ENCODE peak calls at places on chromosomes 12 and 14, in ten cellular contexts. One of them, this sample, is unnamed.

GRCh38 chr12:5379737-5380496 is 52.0 kb upstream of the NTF3 start:
- DNase-seq in Peyer's patch: no peak
- DNase-seq in right lobe of liver: no peak
- DNase-seq in A549: no peak
- DNase-seq in sigmoid colon: no peak
- DNase-seq in esophagus squamous epithelium: no peak
- DNase-seq in uterus: no peak
- DNase-seq in heart left ventricle: no peak
- DNase-seq in HCT116: peak
- DNase-seq in testis: no peak
- DNase-seq in this sample: no peak

GRCh38 chr12:53200458-53201169 is 6.4 kb downstream of the ITGB7 start:
- DNase-seq in HCT116: no peak
- DNase-seq in right lobe of liver: no peak
- DNase-seq in Peyer's patch: no peak
- DNase-seq in heart left ventricle: no peak
- DNase-seq in testis: no peak
- DNase-seq in uterus: no peak
- DNase-seq in A549: no peak
- DNase-seq in esophagus squamous epithelium: no peak
- DNase-seq in sigmoid colon: peak
- DNase-seq in this sample: no peak

GRCh38 chr12:102413396-102413795 is 67.0 kb downstream of the IGF1 start:
- DNase-seq in A549: no peak
- DNase-seq in Peyer's patch: no peak
- DNase-seq in HCT116: no peak
- DNase-seq in testis: no peak
- DNase-seq in esophagus squamous epithelium: no peak
- DNase-seq in uterus: no peak
- DNase-seq in right lobe of liver: no peak
- DNase-seq in sigmoid colon: no peak
- DNase-seq in heart left ventricle: no peak
- DNase-seq in this sample: no peak

GRCh38 chr12:68788554-68789143 is 19.3 kb upstream of the MDM2 start:
- DNase-seq in A549: no peak
- DNase-seq in Peyer's patch: no peak
- DNase-seq in testis: no peak
- DNase-seq in heart left ventricle: no peak
- DNase-seq in HCT116: no peak
- DNase-seq in esophagus squamous epithelium: no peak
- DNase-seq in right lobe of liver: no peak
- DNase-seq in sigmoid colon: no peak
- DNase-seq in uterus: no peak
- DNase-seq in this sample: peak

GRCh38 chr14:103189481-103190470 is 66.5 kb downstream of the TNFAIP2 start:
- DNase-seq in heart left ventricle: no peak
- DNase-seq in A549: no peak
- DNase-seq in right lobe of liver: no peak
- DNase-seq in HCT116: no peak
- DNase-seq in uterus: no peak
- DNase-seq in esophagus squamous epithelium: no peak
- DNase-seq in testis: peak
- DNase-seq in Peyer's patch: no peak
- DNase-seq in sigmoid colon: peak
- DNase-seq in this sample: no peak

GRCh38 chr12:120086801-120087621 is 29.5 kb downstream of the RAB35 start:
- DNase-seq in sigmoid colon: peak
- DNase-seq in esophagus squamous epithelium: peak
- DNase-seq in right lobe of liver: peak
- DNase-seq in HCT116: peak
- DNase-seq in testis: peak
- DNase-seq in uterus: peak
- DNase-seq in heart left ventricle: peak
- DNase-seq in Peyer's patch: peak
- DNase-seq in A549: peak
- DNase-seq in this sample: peak

GRCh38 chr12:28604240-28604639 is 414.0 kb downstream of the CCDC91 start:
- DNase-seq in HCT116: no peak
- DNase-seq in A549: no peak
- DNase-seq in esophagus squamous epithelium: no peak
- DNase-seq in heart left ventricle: no peak
- DNase-seq in sigmoid colon: no peak
- DNase-seq in right lobe of liver: no peak
- DNase-seq in Peyer's patch: no peak
- DNase-seq in uterus: no peak
- DNase-seq in testis: no peak
- DNase-seq in this sample: no peak

GRCh38 chr14:102541771-102542170 is 32.2 kb upstream of the ANKRD9 start:
- DNase-seq in testis: no peak
- DNase-seq in right lobe of liver: no peak
- DNase-seq in esophagus squamous epithelium: no peak
- DNase-seq in Peyer's patch: no peak
- DNase-seq in uterus: no peak
- DNase-seq in A549: no peak
- DNase-seq in HCT116: no peak
- DNase-seq in sigmoid colon: no peak
- DNase-seq in heart left ventricle: no peak
- DNase-seq in this sample: no peak

DNA sequence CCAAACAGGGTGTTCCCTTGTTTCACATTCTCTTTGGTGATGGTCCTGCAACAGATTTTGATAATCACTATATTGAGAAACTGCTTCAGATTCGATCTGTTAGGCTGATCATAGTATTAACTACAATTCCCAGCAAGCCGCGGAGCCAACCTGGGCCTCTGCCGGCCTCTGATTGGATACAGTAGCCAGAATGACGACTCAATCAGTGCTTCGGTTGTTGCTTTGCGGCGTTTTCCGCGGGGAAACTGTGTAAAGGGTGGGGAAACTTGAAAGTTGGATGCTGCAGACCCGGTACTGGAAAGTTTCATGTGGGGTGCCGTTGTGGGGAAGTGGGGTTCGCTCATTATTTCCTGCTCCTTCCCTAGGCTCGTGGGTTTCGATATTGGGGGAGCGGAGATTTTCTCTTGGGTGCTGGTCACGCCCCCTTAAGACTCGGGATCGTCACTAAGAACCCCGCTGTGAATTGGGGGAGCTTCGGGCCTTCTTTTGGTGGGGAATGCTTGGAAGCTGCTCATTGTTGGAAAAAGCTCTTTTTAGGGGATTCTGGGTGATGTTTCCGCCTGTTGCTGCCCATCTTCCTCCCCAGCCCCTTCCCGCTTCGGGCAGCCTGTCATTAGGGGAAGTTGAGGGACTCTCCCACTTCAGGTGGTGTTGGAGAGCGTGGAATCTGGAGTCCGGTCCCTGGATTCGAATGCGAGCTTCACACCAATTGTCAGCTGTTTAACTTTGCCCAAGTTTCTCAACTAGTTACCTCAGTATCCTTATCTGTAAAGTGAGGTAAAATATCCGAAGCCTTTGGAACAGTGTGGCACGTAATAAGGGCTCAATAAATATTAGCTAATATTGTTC is at the start of gene RAD51B:
- DNase-seq in right lobe of liver: peak
- DNase-seq in sigmoid colon: peak
- DNase-seq in A549: peak
- DNase-seq in testis: peak
- DNase-seq in heart left ventricle: peak
- DNase-seq in Peyer's patch: peak
- DNase-seq in HCT116: peak
- DNase-seq in uterus: peak
- DNase-seq in esophagus squamous epithelium: peak
- DNase-seq in this sample: peak
- TF ChIP-seq POLR2A in right lobe of liver: no peak
- TF ChIP-seq POLR2A in sigmoid colon: no peak
- TF ChIP-seq POLR2A in A549: no peak
- TF ChIP-seq POLR2A in testis: no peak
- TF ChIP-seq POLR2A in heart left ventricle: no peak
- TF ChIP-seq POLR2A in Peyer's patch: no peak
- TF ChIP-seq POLR2A in HCT116: no peak
- TF ChIP-seq POLR2A in uterus: no peak
- TF ChIP-seq POLR2A in esophagus squamous epithelium: no peak
- TF ChIP-seq POLR2A in this sample: no peak

GRCh38 chr12:79514730-79515525 is 175.8 kb downstream of the PAWR start:
- DNase-seq in A549: no peak
- DNase-seq in sigmoid colon: no peak
- DNase-seq in testis: no peak
- DNase-seq in Peyer's patch: no peak
- DNase-seq in HCT116: no peak
- DNase-seq in right lobe of liver: no peak
- DNase-seq in esophagus squamous epithelium: no peak
- DNase-seq in heart left ventricle: no peak
- DNase-seq in uterus: no peak
- DNase-seq in this sample: no peak

GRCh38 chr12:79508622-79509021 is 182.1 kb downstream of the PAWR start:
- DNase-seq in heart left ventricle: no peak
- DNase-seq in sigmoid colon: no peak
- DNase-seq in testis: no peak
- DNase-seq in HCT116: no peak
- DNase-seq in A549: no peak
- DNase-seq in Peyer's patch: no peak
- DNase-seq in esophagus squamous epithelium: no peak
- DNase-seq in right lobe of liver: no peak
- DNase-seq in uterus: no peak
- DNase-seq in this sample: no peak

GRCh38 chr12:79515526-79515935 is 175.2 kb downstream of the PAWR start:
- DNase-seq in Peyer's patch: no peak
- DNase-seq in uterus: no peak
- DNase-seq in sigmoid colon: no peak
- DNase-seq in testis: no peak
- DNase-seq in heart left ventricle: no peak
- DNase-seq in HCT116: no peak
- DNase-seq in esophagus squamous epithelium: no peak
- DNase-seq in right lobe of liver: no peak
- DNase-seq in A549: no peak
- DNase-seq in this sample: no peak

GRCh38 chr12:79517363-79517762 is 173.4 kb downstream of the PAWR start:
- DNase-seq in sigmoid colon: no peak
- DNase-seq in uterus: no peak
- DNase-seq in HCT116: no peak
- DNase-seq in heart left ventricle: no peak
- DNase-seq in esophagus squamous epithelium: no peak
- DNase-seq in A549: no peak
- DNase-seq in testis: no peak
- DNase-seq in Peyer's patch: no peak
- DNase-seq in right lobe of liver: no peak
- DNase-seq in this sample: no peak

DNA sequence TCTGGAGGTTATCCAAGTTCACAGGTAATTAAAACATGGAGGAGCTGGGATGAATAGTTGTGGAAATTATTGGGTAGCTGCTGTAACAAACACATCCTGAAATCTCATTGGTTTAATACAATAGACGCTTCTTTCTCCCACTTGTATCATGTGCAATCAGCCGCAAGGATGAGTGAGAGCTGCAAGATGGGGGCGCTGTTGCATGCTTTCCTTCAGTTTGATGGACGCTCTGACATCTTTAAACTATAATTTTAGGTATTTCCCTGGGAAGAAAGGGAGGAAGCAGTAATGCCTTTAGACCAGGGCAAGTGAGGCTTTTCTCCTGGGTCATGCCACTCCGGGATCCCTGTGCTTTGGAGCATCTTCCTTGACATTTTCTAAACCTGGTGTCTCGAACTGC is 178.7 kb downstream of the PAWR start:
- DNase-seq in right lobe of liver: no peak
- DNase-seq in testis: no peak
- DNase-seq in uterus: no peak
- DNase-seq in Peyer's patch: no peak
- DNase-seq in sigmoid colon: no peak
- DNase-seq in esophagus squamous epithelium: no peak
- DNase-seq in heart left ventricle: no peak
- DNase-seq in HCT116: no peak
- DNase-seq in A549: no peak
- DNase-seq in this sample: no peak
- TF ChIP-seq CTCF in right lobe of liver: no peak
- TF ChIP-seq CTCF in testis: no peak
- TF ChIP-seq CTCF in uterus: no peak
- TF ChIP-seq CTCF in Peyer's patch: no peak
- TF ChIP-seq CTCF in sigmoid colon: no peak
- TF ChIP-seq CTCF in esophagus squamous epithelium: no peak
- TF ChIP-seq CTCF in heart left ventricle: no peak
- TF ChIP-seq CTCF in HCT116: peak
- TF ChIP-seq CTCF in A549: peak
- TF ChIP-seq CTCF in this sample: no peak

GRCh38 chr12:96387981-96388380 is 12.3 kb downstream of the CDK17 start:
- DNase-seq in right lobe of liver: no peak
- DNase-seq in testis: no peak
- DNase-seq in Peyer's patch: no peak
- DNase-seq in heart left ventricle: no peak
- DNase-seq in uterus: peak
- DNase-seq in sigmoid colon: no peak
- DNase-seq in HCT116: no peak
- DNase-seq in A549: no peak
- DNase-seq in esophagus squamous epithelium: no peak
- DNase-seq in this sample: no peak

GRCh38 chr12:96378319-96378718 is 21.9 kb downstream of the CDK17 start:
- DNase-seq in esophagus squamous epithelium: no peak
- DNase-seq in HCT116: no peak
- DNase-seq in Peyer's patch: no peak
- DNase-seq in sigmoid colon: no peak
- DNase-seq in right lobe of liver: no peak
- DNase-seq in testis: no peak
- DNase-seq in uterus: no peak
- DNase-seq in A549: no peak
- DNase-seq in heart left ventricle: no peak
- DNase-seq in this sample: no peak

GRCh38 chr12:96383991-96384390 is 16.2 kb downstream of the CDK17 start:
- DNase-seq in Peyer's patch: no peak
- DNase-seq in A549: no peak
- DNase-seq in esophagus squamous epithelium: no peak
- DNase-seq in right lobe of liver: no peak
- DNase-seq in heart left ventricle: no peak
- DNase-seq in sigmoid colon: no peak
- DNase-seq in testis: no peak
- DNase-seq in HCT116: no peak
- DNase-seq in uterus: no peak
- DNase-seq in this sample: no peak

GRCh38 chr12:96386794-96387193 is 13.4 kb downstream of the CDK17 start:
- DNase-seq in heart left ventricle: no peak
- DNase-seq in esophagus squamous epithelium: no peak
- DNase-seq in A549: no peak
- DNase-seq in HCT116: no peak
- DNase-seq in right lobe of liver: no peak
- DNase-seq in uterus: no peak
- DNase-seq in Peyer's patch: no peak
- DNase-seq in testis: no peak
- DNase-seq in sigmoid colon: no peak
- DNase-seq in this sample: no peak

DNA sequence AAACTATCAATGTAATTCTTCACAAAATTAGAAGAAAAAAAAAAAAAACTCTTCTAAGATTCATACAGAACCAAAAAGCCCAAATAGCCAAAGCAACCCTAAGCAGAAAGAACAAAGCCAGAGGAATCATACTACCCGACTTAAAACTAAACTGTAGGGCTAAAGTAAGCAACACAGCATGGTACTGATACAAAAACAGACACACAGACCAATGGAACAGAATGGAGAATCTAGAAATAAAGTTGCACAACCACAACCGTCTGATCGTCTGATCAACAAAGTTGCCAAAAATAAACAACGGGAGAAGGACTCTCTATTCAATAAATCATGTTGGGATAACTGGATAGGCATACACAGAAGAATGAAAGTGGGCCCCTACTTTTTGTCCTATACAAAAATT is 16.9 kb downstream of the CDK17 start:
- DNase-seq in esophagus squamous epithelium: no peak
- DNase-seq in uterus: no peak
- DNase-seq in A549: no peak
- DNase-seq in right lobe of liver: no peak
- DNase-seq in heart left ventricle: no peak
- DNase-seq in Peyer's patch: no peak
- DNase-seq in testis: no peak
- DNase-seq in HCT116: no peak
- DNase-seq in sigmoid colon: no peak
- DNase-seq in this sample: no peak
- H3K4me3 ChIP-seq in esophagus squamous epithelium: no peak
- H3K4me3 ChIP-seq in uterus: no peak
- H3K4me3 ChIP-seq in A549: no peak
- H3K4me3 ChIP-seq in right lobe of liver: no peak
- H3K4me3 ChIP-seq in heart left ventricle: no peak
- H3K4me3 ChIP-seq in Peyer's patch: no peak
- H3K4me3 ChIP-seq in testis: no peak
- H3K4me3 ChIP-seq in HCT116: no peak
- H3K4me3 ChIP-seq in sigmoid colon: no peak
- H3K4me3 ChIP-seq in this sample: no peak

GRCh38 chr12:32400866-32401265 is 1.5 kb downstream of the FGD4 start:
- DNase-seq in right lobe of liver: no peak
- DNase-seq in Peyer's patch: no peak
- DNase-seq in sigmoid colon: no peak
- DNase-seq in uterus: no peak
- DNase-seq in heart left ventricle: no peak
- DNase-seq in A549: no peak
- DNase-seq in esophagus squamous epithelium: no peak
- DNase-seq in HCT116: no peak
- DNase-seq in testis: no peak
- DNase-seq in this sample: no peak
- TF ChIP-seq POLR2A in right lobe of liver: no peak
- TF ChIP-seq POLR2A in Peyer's patch: no peak
- TF ChIP-seq POLR2A in sigmoid colon: no peak
- TF ChIP-seq POLR2A in uterus: no peak
- TF ChIP-seq POLR2A in heart left ventricle: no peak
- TF ChIP-seq POLR2A in A549: no peak
- TF ChIP-seq POLR2A in esophagus squamous epithelium: no peak
- TF ChIP-seq POLR2A in HCT116: no peak
- TF ChIP-seq POLR2A in testis: no peak
- TF ChIP-seq POLR2A in this sample: no peak

This sample was measured in lower leg skin.